ENCODE peak calls at places on chromosome 3, in ten cellular contexts. N, G, I, W, D, A, V, P, T and J are unnamed samples.
A peak's percentile ranks its signal among the peaks of the same experiment; 100 is the strongest.

GRCh38 chr3:42804113-42804830 is at the start of gene HIGD1A:
- DNase-seq in G (peak; percentile 99), I (peak; percentile 84), V (peak; percentile 98), P (peak; percentile 87), A (peak; percentile 99), N (peak; percentile 80), W (peak; percentile 98), T (peak; percentile 93), D (peak; percentile 94), J (peak; percentile 95)

GRCh38 chr3:162338514-162338913 is 841.9 kb downstream of the OTOL1 start:
- DNase-seq in G (no peak), W (no peak), A (no peak), P (no peak), D (no peak), T (no peak), V (no peak), I (no peak), N (no peak), J (no peak)

GRCh38 chr3:10932596-10932995 is 60.0 kb upstream of the SLC6A1 start:
- DNase-seq in D (no peak), N (no peak), W (no peak), V (no peak), A (no peak), T (no peak), I (no peak), P (no peak), G (no peak), J (no peak)

GRCh38 chr3:54850484-54851003 is 77.3 kb downstream of the LRTM1 start:
- DNase-seq in D (no peak), A (no peak), V (no peak), W (no peak), T (no peak), I (no peak), G (no peak), N (no peak), P (no peak), J (no peak)

GRCh38 chr3:157493627-157494550 is 9.3 kb downstream of the VEPH1 start:
- DNase-seq in I (peak; percentile 52), A (no peak), D (peak; percentile 69), W (peak; percentile 72), N (peak; percentile 48), P (no peak), T (no peak), V (peak; percentile 54), G (no peak), J (no peak)

GRCh38 chr3:48130321-48130881 is 57.8 kb downstream of the CDC25A start:
- DNase-seq in P (no peak), A (no peak), D (no peak), G (peak; percentile 8), N (no peak), I (peak; percentile 89), W (peak; percentile 49), T (no peak), V (peak; percentile 46), J (no peak)

GRCh38 chr3:127848131-127849129 is 26.1 kb upstream of the MGLL start:
- DNase-seq in V (no peak), T (no peak), P (no peak), N (peak; percentile 60), A (no peak), D (no peak), G (peak; percentile 34), I (no peak), W (peak; percentile 73), J (no peak)

GRCh38 chr3:133472889-133473288 is 73.0 kb downstream of the BFSP2 start:
- DNase-seq in W (no peak), A (no peak), G (no peak), I (no peak), D (no peak), T (no peak), P (no peak), V (no peak), N (no peak), J (no peak)

GRCh38 chr3:124676236-124676635 is 54.0 kb upstream of the UMPS start:
- DNase-seq in P (no peak), W (no peak), A (no peak), T (no peak), N (no peak), G (no peak), I (no peak), D (no peak), V (no peak), J (no peak)

GRCh38 chr3:10518506-10519150 is 13.2 kb upstream of the ATP2B2 start:
- DNase-seq in A (no peak), T (no peak), P (no peak), N (no peak), W (no peak), V (no peak), G (no peak), D (no peak), I (peak; percentile 62), J (no peak)

GRCh38 chr3:14369675-14370669 is 32.4 kb upstream of the SLC6A6 start:
- DNase-seq in A (no peak), I (peak; percentile 37), G (no peak), V (peak; percentile 81), W (no peak), D (no peak), N (peak; percentile 60), P (peak; percentile 39), T (no peak), J (no peak)

GRCh38 chr3:73144276-73144675 is 82.8 kb downstream of the EBLN2 start:
- DNase-seq in T (no peak), N (no peak), G (no peak), A (no peak), V (no peak), D (no peak), W (no peak), P (no peak), I (no peak), J (no peak)

GRCh38 chr3:73762855-73763254 is 138.1 kb upstream of the PDZRN3 start:
- DNase-seq in G (no peak), D (no peak), T (no peak), A (no peak), N (no peak), P (peak; percentile 61), I (no peak), V (peak; percentile 90), W (no peak), J (no peak)

GRCh38 chr3:119562307-119562961 is 3.0 kb upstream of the CD80 start:
- DNase-seq in I (no peak), V (no peak), G (no peak), W (no peak), A (no peak), T (peak; percentile 24), D (peak; percentile 87), N (no peak), P (no peak), J (no peak)

GRCh38 chr3:71779674-71780377 is 5.1 kb downstream of the PROK2 start:
- DNase-seq in P (no peak), W (no peak), G (no peak), T (no peak), A (no peak), N (no peak), I (peak; percentile 51), D (peak; percentile 100), V (peak; percentile 38), J (no peak)

GRCh38 chr3:13528217-13528801 is 20.6 kb upstream of the FBLN2 start:
- DNase-seq in N (no peak), D (no peak), A (peak; percentile 52), P (peak; percentile 46), V (peak; percentile 96), W (no peak), I (peak; percentile 49), G (no peak), T (no peak), J (no peak)

GRCh38 chr3:162641317-162641716 is 1144.7 kb downstream of the OTOL1 start:
- DNase-seq in A (no peak), P (no peak), W (no peak), G (no peak), D (no peak), V (no peak), T (no peak), I (no peak), N (no peak), J (no peak)

GRCh38 chr3:24296441-24297205 is 198.0 kb downstream of the THRB start:
- DNase-seq in P (no peak), N (no peak), A (no peak), G (no peak), W (no peak), I (peak; percentile 56), D (no peak), T (no peak), V (peak; percentile 5), J (no peak)

GRCh38 chr3:132549169-132549568 is 47.9 kb upstream of the ACKR4 start:
- DNase-seq in G (no peak), N (no peak), I (no peak), A (no peak), T (no peak), V (no peak), P (no peak), W (no peak), D (no peak), J (no peak)

GRCh38 chr3:134083626-134084229 is 54.0 kb upstream of the SLCO2A1 start:
- DNase-seq in A (no peak), T (no peak), D (no peak), V (no peak), I (no peak), N (no peak), W (no peak), G (no peak), P (no peak), J (no peak)

GRCh38 chr3:97530689-97531088 is 233.9 kb upstream of the ARL6 start:
- DNase-seq in V (no peak), A (no peak), P (no peak), W (no peak), I (no peak), N (no peak), G (no peak), D (no peak), T (no peak), J (no peak)

GRCh38 chr3:124463234-124463633 is 267.0 kb upstream of the UMPS start:
- DNase-seq in A (no peak), W (no peak), T (no peak), D (no peak), V (no peak), N (no peak), P (no peak), I (no peak), G (no peak), J (no peak)